ENCODE peak calls at places on chromosomes 11 and 22, in eight cellular contexts. O is PC-3, F is keratinocyte, G is fibroblast of lung, P is HCT116, E is IMR-90, Y is endothelial cell of umbilical vein, R is PC-9. L is an unnamed sample.

GRCh38 chr11:92413757-92414513 is 189.3 kb downstream of the FAT3 start:
- DNase-seq in O (no peak), F (no peak), G (no peak), P (no peak), E (no peak), Y (no peak), R (no peak), L (no peak)

GRCh38 chr22:20970939-20971657 is 4.0 kb downstream of the AIFM3 start:
- DNase-seq in O (no peak), F (no peak), G (no peak), P (no peak), E (no peak), Y (no peak), R (no peak), L (no peak)

GRCh38 chr11:2445107-2445947 is 519 bp downstream of the KCNQ1 start:
- DNase-seq in O (no peak), F (no peak), G (no peak), P (no peak), E (no peak), Y (no peak), R (no peak), L (no peak)

GRCh38 chr22:44403166-44403565 is 90.4 kb upstream of the SHISAL1 start:
- DNase-seq in O (no peak), F (no peak), G (no peak), P (no peak), E (no peak), Y (no peak), R (no peak), L (no peak)

GRCh38 chr22:31829505-31829904 is 75.7 kb downstream of the DEPDC5 start:
- DNase-seq in O (peak; percentile 89), F (peak; percentile 54), G (peak; percentile 83), P (peak; percentile 89), E (peak; percentile 97), Y (peak; percentile 73), R (peak; percentile 94), L (peak; percentile 96)

GRCh38 chr11:7688238-7688826 is 15.0 kb upstream of the CYB5R2 start:
- DNase-seq in O (peak; percentile 50), F (no peak), G (peak; percentile 52), P (peak; percentile 12), E (peak; percentile 31), Y (peak; percentile 36), R (no peak), L (peak; percentile 73)

GRCh38 chr11:43360361-43361032 is 1.8 kb downstream of the TTC17 start:
- DNase-seq in O (no peak), F (no peak), G (peak; percentile 54), P (no peak), E (peak; percentile 42), Y (no peak), R (no peak), L (peak; percentile 53)

GRCh38 chr11:70601861-70602575 is 203.7 kb downstream of the CTTN start:
- DNase-seq in O (no peak), F (no peak), G (no peak), P (no peak), E (no peak), Y (no peak), R (no peak), L (no peak)

GRCh38 chr11:118180300-118180703 is 3.9 kb upstream of the SCN2B start:
- DNase-seq in O (no peak), F (no peak), G (peak; percentile 60), P (peak; percentile 55), E (no peak), Y (no peak), R (peak; percentile 9), L (peak; percentile 33)

GRCh38 chr22:39282642-39283311 is 36.6 kb downstream of the RPL3 start:
- DNase-seq in O (peak; percentile 15), F (no peak), G (no peak), P (no peak), E (no peak), Y (peak; percentile 89), R (peak; percentile 64), L (no peak)

GRCh38 chr11:67523556-67524479 is 572 bp upstream of the CABP2 start:
- DNase-seq in O (no peak), F (no peak), G (no peak), P (no peak), E (no peak), Y (no peak), R (no peak), L (no peak)
- H3K36me3 ChIP-seq in O (no peaks in the 10 kb centered on the region), F (no peaks in the 10 kb centered on the region), G (no peaks in the 10 kb centered on the region), P (no peaks in the 10 kb centered on the region), E (no peaks in the 10 kb centered on the region), Y (no peaks in the 10 kb centered on the region), R (no peaks in the 10 kb centered on the region), L (no peaks in the 10 kb centered on the region)

GRCh38 chr11:61888590-61888989 is 2.8 kb downstream of the FADS3 start:
- DNase-seq in O (no peak), F (no peak), G (no peak), P (no peak), E (no peak), Y (no peak), R (no peak), L (peak; percentile 6)
- H3K4me3 ChIP-seq in O (no peak overlapping the region), F (no peak overlapping the region), G (no peak overlapping the region), P (no peak overlapping the region), E (no peak overlapping the region), Y (no peak overlapping the region), R (no peak overlapping the region), L (no peak overlapping the region)

GRCh38 chr11:132604446-132604845 is 927.9 kb downstream of the OPCML start:
- DNase-seq in O (no peak), F (no peak), G (peak; percentile 39), P (no peak), E (peak; percentile 63), Y (no peak), R (no peak), L (peak; percentile 80)
- H3K4me2 ChIP-seq in O (no peak overlapping the region), F (no peak overlapping the region), G (no peak overlapping the region), P (no peak overlapping the region), E (peak overlapping the region; percentile 59), Y (no peak overlapping the region), R (no peak overlapping the region), L (peak overlapping the region; percentile 72)

GRCh38 chr11:74085542-74085892 is 76.6 kb upstream of the UCP3 start:
- DNase-seq in O (peak; percentile 21), F (no peak), G (no peak), P (no peak), E (peak; percentile 25), Y (no peak), R (no peak), L (peak; percentile 22)
- H3K36me3 ChIP-seq in O (peaks cover 14% of the 10 kb centered on the region), F (peaks cover 7% of the 10 kb centered on the region), G (peaks cover 2% of the 10 kb centered on the region), P (peaks cover 17% of the 10 kb centered on the region), E (peaks cover 11% of the 10 kb centered on the region), Y (peaks cover 6% of the 10 kb centered on the region), R (peaks cover 35% of the 10 kb centered on the region), L (peaks cover 33% of the 10 kb centered on the region)

GRCh38 chr11:123378096-123378495 is 52.0 kb upstream of the GRAMD1B start:
- DNase-seq in O (peak; percentile 15), F (no peak), G (no peak), P (no peak), E (no peak), Y (no peak), R (peak; percentile 68), L (no peak)

GRCh38 chr11:123382555-123383074 is 47.5 kb upstream of the GRAMD1B start:
- DNase-seq in O (no peak), F (no peak), G (no peak), P (no peak), E (no peak), Y (no peak), R (no peak), L (no peak)

GRCh38 chr11:123384116-123384515 is 46.0 kb upstream of the GRAMD1B start:
- DNase-seq in O (no peak), F (no peak), G (no peak), P (no peak), E (no peak), Y (no peak), R (no peak), L (no peak)

GRCh38 chr11:123381149-123381548 is 48.9 kb upstream of the GRAMD1B start:
- DNase-seq in O (no peak), F (no peak), G (no peak), P (no peak), E (no peak), Y (no peak), R (no peak), L (no peak)

DNA sequence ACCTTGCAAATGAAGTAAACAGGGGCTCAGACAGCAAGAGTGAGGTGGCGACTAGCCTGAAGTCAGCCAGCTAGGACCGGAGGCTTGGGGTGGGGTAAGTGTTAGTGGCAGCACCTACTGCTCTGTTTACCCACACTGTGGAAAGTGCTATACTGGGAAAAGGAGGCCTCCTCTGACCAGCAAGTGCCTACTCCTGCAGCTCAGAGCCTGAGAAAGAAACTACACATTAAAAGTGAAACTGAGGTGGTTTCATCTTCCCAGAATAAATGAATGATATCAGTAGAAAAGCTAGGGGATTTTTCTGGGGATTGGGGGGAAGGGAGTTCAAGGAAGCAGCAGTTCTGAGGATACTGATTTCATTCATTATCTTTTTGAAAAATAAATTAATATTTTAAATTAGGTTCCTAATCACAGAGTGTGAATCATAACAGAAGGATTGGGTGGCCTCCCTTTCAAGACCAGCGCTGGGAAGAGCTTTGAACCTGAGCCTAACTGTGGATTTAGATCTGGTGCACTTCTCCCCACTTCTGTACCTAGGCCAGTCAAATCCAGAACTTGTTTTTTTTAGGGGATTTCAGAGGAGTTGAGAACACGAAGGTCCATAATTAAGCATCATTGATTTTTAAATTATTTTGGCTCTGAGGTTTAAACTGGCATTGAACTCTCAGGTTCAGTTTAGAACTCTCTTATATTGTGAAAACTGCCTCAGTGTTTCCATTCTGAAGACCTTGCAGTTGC is 48.1 kb upstream of the GRAMD1B start:
- DNase-seq in O (no peak), F (no peak), G (no peak), P (no peak), E (no peak), Y (no peak), R (no peak), L (no peak)
- H3K4me3 ChIP-seq in O (no peak overlapping the region), F (no peak overlapping the region), G (no peak overlapping the region), P (no peak overlapping the region), E (no peak overlapping the region), Y (no peak overlapping the region), R (no peak overlapping the region), L (no peak overlapping the region)

GRCh38 chr11:75474878-75475766 is 42.1 kb upstream of the KLHL35 start:
- DNase-seq in O (no peak), F (no peak), G (peak; percentile 52), P (no peak), E (peak; percentile 62), Y (no peak), R (no peak), L (peak; percentile 39)
- H3K4me2 ChIP-seq in O (no peak overlapping the region), F (no peak overlapping the region), G (peak overlapping the region; percentile 62), P (no peak overlapping the region), E (peak overlapping the region; percentile 71), Y (no peak overlapping the region), R (no peak overlapping the region), L (no peak overlapping the region)